ENCODE peak calls at places on chromosomes 11 and 22, in eight cellular contexts. Y, O, R, P, X, L, N and I are unnamed samples.

GRCh38 chr11:27233654-27234042 is 129.4 kb downstream of the CCDC34 start:
- DNase-seq in Y (no peak), O (no peak), R (no peak), P (no peak), X (no peak), L (no peak), N (no peak), I (peak)

GRCh38 chr22:49011769-49012598 is 815.7 kb downstream of the BRD1 start:
- DNase-seq in Y (no peak), O (no peak), R (no peak), P (no peak), X (no peak), L (no peak), N (no peak), I (peak)

GRCh38 chr22:19797631-19798319 is 37.2 kb downstream of the TBX1 start:
- DNase-seq in Y (no peak), O (no peak), R (no peak), P (no peak), X (no peak), L (no peak), N (peak), I (no peak)

GRCh38 chr11:64566042-64566914 is 24.7 kb upstream of the SLC22A12 start:
- DNase-seq in Y (peak), O (no peak), R (no peak), P (peak), X (peak), L (peak), N (no peak), I (peak)

GRCh38 chr22:36486619-36487384 is 5.4 kb upstream of the TXN2 start:
- DNase-seq in Y (peak), O (peak), R (peak), P (no peak), X (no peak), L (no peak), N (no peak), I (peak)

GRCh38 chr11:44916316-44916715 is 34.4 kb downstream of the TP53I11 start:
- DNase-seq in Y (no peak), O (no peak), R (no peak), P (no peak), X (no peak), L (no peak), N (no peak), I (no peak)

GRCh38 chr11:9459573-9460321 is 1.1 kb upstream of the ZNF143 start:
- DNase-seq in Y (peak), O (no peak), R (no peak), P (peak), X (no peak), L (peak), N (no peak), I (peak)

GRCh38 chr11:18479063-18479462 is 23.4 kb downstream of the LDHAL6A start:
- DNase-seq in Y (no peak), O (no peak), R (no peak), P (no peak), X (no peak), L (no peak), N (no peak), I (no peak)

GRCh38 chr11:77668760-77669159 is 31.2 kb upstream of the CLNS1A start:
- DNase-seq in Y (peak), O (no peak), R (no peak), P (no peak), X (no peak), L (no peak), N (no peak), I (no peak)

GRCh38 chr11:114563077-114563476 is 3.4 kb upstream of the NXPE1 start:
- DNase-seq in Y (peak), O (no peak), R (no peak), P (no peak), X (no peak), L (no peak), N (no peak), I (no peak)

GRCh38 chr22:47210686-47211085 is 448.2 kb downstream of the TBC1D22A start:
- DNase-seq in Y (no peak), O (no peak), R (no peak), P (no peak), X (no peak), L (no peak), N (no peak), I (no peak)

GRCh38 chr11:130247289-130247688 is 67.4 kb downstream of the ZBTB44 start:
- DNase-seq in Y (no peak), O (no peak), R (no peak), P (no peak), X (no peak), L (no peak), N (no peak), I (no peak)

GRCh38 chr11:65502852-65503603 is 4.2 kb downstream of the MALAT1 start:
- DNase-seq in Y (no peak), O (peak), R (peak), P (no peak), X (no peak), L (no peak), N (no peak), I (no peak)

GRCh38 chr11:77278595-77279506 is 22.6 kb downstream of the GDPD4 start:
- DNase-seq in Y (peak), O (no peak), R (no peak), P (no peak), X (no peak), L (no peak), N (no peak), I (no peak)

GRCh38 chr11:116605543-116605942 is 167.2 kb downstream of the BUD13 start:
- DNase-seq in Y (peak), O (no peak), R (no peak), P (no peak), X (peak), L (peak), N (no peak), I (peak)

GRCh38 chr11:119323532-119324033 is 6.7 kb upstream of the MCAM start:
- DNase-seq in Y (peak), O (peak), R (peak), P (no peak), X (peak), L (no peak), N (no peak), I (peak)

GRCh38 chr11:62850911-62851806 is 11.8 kb upstream of the WDR74 start:
- DNase-seq in Y (peak), O (no peak), R (no peak), P (no peak), X (no peak), L (no peak), N (no peak), I (no peak)

GRCh38 chr22:49331878-49332277 is 495.8 kb downstream of the BRD1 start:
- DNase-seq in Y (no peak), O (no peak), R (no peak), P (no peak), X (no peak), L (no peak), N (no peak), I (no peak)

GRCh38 chr11:109677876-109678275 is 255.9 kb downstream of the C11orf87 start:
- DNase-seq in Y (no peak), O (no peak), R (no peak), P (no peak), X (no peak), L (no peak), N (no peak), I (no peak)

GRCh38 chr22:21457023-21457787 is 10.0 kb upstream of the TMEM191C start:
- DNase-seq in Y (peak), O (no peak), R (no peak), P (peak), X (no peak), L (no peak), N (no peak), I (no peak)

GRCh38 chr11:66727282-66727882 is 1.6 kb downstream of the SPTBN2 start:
- DNase-seq in Y (peak), O (peak), R (peak), P (no peak), X (peak), L (no peak), N (peak), I (peak)

GRCh38 chr11:34620820-34621792 is at the start of gene EHF:
- DNase-seq in Y (peak), O (no peak), R (no peak), P (no peak), X (no peak), L (no peak), N (no peak), I (no peak)

GRCh38 chr11:64456509-64457320 is 97.8 kb downstream of the RPS6KA4 start:
- DNase-seq in Y (no peak), O (no peak), R (no peak), P (no peak), X (no peak), L (no peak), N (no peak), I (no peak)

GRCh38 chr22:19599626-19600243 is 75.5 kb upstream of the CLDN5 start:
- DNase-seq in Y (peak), O (no peak), R (no peak), P (no peak), X (peak), L (no peak), N (no peak), I (no peak)

GRCh38 chr11:63835156-63835540 is 3.8 kb upstream of the MARK2 start:
- DNase-seq in Y (no peak), O (no peak), R (no peak), P (no peak), X (no peak), L (no peak), N (no peak), I (no peak)

GRCh38 chr11:2927851-2928604 is 1.2 kb downstream of the PHLDA2 start:
- DNase-seq in Y (peak), O (no peak), R (no peak), P (no peak), X (peak), L (no peak), N (peak), I (no peak)

GRCh38 chr11:109770323-109770722 is 322.9 kb upstream of the ZC3H12C start:
- DNase-seq in Y (no peak), O (no peak), R (no peak), P (no peak), X (no peak), L (no peak), N (no peak), I (no peak)

GRCh38 chr11:36167729-36168128 is 121.5 kb downstream of the COMMD9 start:
- DNase-seq in Y (no peak), O (no peak), R (no peak), P (no peak), X (no peak), L (no peak), N (no peak), I (no peak)

GRCh38 chr11:75801362-75802021 is 13.5 kb upstream of the UVRAG start:
- DNase-seq in Y (no peak), O (no peak), R (no peak), P (no peak), X (no peak), L (no peak), N (no peak), I (no peak)

GRCh38 chr11:108906329-108906728 is 241.5 kb downstream of the DDX10 start:
- DNase-seq in Y (peak), O (no peak), R (no peak), P (no peak), X (no peak), L (no peak), N (no peak), I (no peak)

GRCh38 chr11:64863381-64864060 is 14.9 kb downstream of the EHD1 start:
- DNase-seq in Y (no peak), O (no peak), R (no peak), P (no peak), X (no peak), L (no peak), N (peak), I (peak)

GRCh38 chr22:44530106-44530505 is 32.1 kb upstream of the RTL6 start:
- DNase-seq in Y (no peak), O (no peak), R (no peak), P (no peak), X (no peak), L (no peak), N (no peak), I (no peak)

DNA sequence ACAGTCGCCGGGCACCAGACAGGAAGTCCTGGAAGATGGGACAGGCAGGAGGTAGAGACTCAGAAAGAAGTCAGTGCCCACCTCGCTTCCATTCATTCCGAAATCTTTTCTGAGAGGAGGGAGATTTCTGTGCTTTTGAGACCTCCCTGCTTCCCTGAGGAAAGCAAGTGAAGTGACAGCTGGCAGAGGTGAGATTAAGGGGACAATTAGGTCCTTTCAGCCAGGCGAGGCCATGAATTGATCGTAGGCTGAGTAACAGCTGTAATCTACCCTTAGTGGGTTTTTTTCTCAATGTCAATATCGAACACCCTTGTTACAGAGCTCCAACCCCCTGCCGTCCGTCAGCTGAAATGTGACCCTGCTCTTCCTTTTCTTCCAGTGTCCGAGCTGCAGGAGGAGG is 96.0 kb downstream of the PARVA start:
- DNase-seq in Y (no peak), O (no peak), R (no peak), P (no peak), X (no peak), L (no peak), N (no peak), I (peak)
- H3K27ac ChIP-seq in Y (no peak), O (no peak), R (no peak), P (no peak), X (no peak), L (peak), N (no peak), I (peak)

GRCh38 chr11:86812322-86812670 is 12.0 kb downstream of the PRSS23 start:
- DNase-seq in Y (no peak), O (no peak), R (no peak), P (no peak), X (no peak), L (no peak), N (no peak), I (no peak)

GRCh38 chr11:86814775-86815174 is 14.4 kb downstream of the PRSS23 start:
- DNase-seq in Y (peak), O (no peak), R (no peak), P (no peak), X (no peak), L (no peak), N (no peak), I (no peak)

GRCh38 chr11:86815726-86816125 is 15.4 kb downstream of the PRSS23 start:
- DNase-seq in Y (no peak), O (no peak), R (no peak), P (no peak), X (no peak), L (no peak), N (no peak), I (no peak)

GRCh38 chr11:86811637-86812321 is 11.4 kb downstream of the PRSS23 start:
- DNase-seq in Y (peak), O (no peak), R (no peak), P (peak), X (no peak), L (no peak), N (no peak), I (no peak)

DNA sequence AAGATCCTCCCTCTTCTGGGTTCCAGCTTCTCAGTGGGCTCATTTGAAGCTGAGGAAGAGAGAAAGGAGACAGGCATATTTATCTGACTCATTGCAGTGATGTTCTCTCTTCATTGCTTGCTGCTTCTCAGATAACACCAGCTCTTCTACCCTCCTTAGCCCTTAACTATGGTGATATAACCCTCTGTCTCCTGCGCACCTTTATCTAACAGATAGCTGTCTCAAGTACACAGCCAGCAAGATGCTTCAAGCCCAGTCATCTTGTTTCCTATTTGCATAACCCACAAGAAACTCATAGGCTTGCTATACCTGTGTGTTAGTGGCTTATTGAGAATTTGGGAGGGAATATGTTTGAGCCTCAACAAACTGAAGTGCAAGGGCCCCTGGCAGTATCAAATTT is 12.6 kb downstream of the PRSS23 start:
- DNase-seq in Y (no peak), O (no peak), R (no peak), P (no peak), X (no peak), L (no peak), N (no peak), I (no peak)
- H3K27ac ChIP-seq in Y (no peak), O (no peak), R (no peak), P (no peak), X (no peak), L (no peak), N (no peak), I (no peak)

GRCh38 chr11:335779-336665 is 15.4 kb upstream of the IFITM3 start:
- DNase-seq in Y (no peak), O (no peak), R (no peak), P (no peak), X (no peak), L (no peak), N (no peak), I (no peak)
- H3K27ac ChIP-seq in Y (no peak), O (no peak), R (no peak), P (no peak), X (peak), L (peak), N (peak), I (no peak)

GRCh38 chr22:30238136-30238535 is 8.4 kb downstream of the LIF start:
- DNase-seq in Y (no peak), O (no peak), R (no peak), P (no peak), X (no peak), L (no peak), N (no peak), I (no peak)
- H3K27ac ChIP-seq in Y (peak), O (no peak), R (no peak), P (peak), X (no peak), L (no peak), N (no peak), I (no peak)

GRCh38 chr11:94658386-94658785 is 91.2 kb downstream of the PIWIL4 start:
- DNase-seq in Y (no peak), O (no peak), R (no peak), P (no peak), X (no peak), L (no peak), N (no peak), I (no peak)
- H3K27ac ChIP-seq in Y (no peak), O (no peak), R (no peak), P (no peak), X (no peak), L (no peak), N (peak), I (no peak)

GRCh38 chr11:72781063-72781312 is 12.9 kb downstream of the STARD10 start:
- DNase-seq in Y (peak), O (no peak), R (no peak), P (no peak), X (no peak), L (no peak), N (no peak), I (no peak)
- H3K27ac ChIP-seq in Y (peak), O (peak), R (peak), P (no peak), X (no peak), L (no peak), N (no peak), I (no peak)

GRCh38 chr11:117814766-117815261 is 9.7 kb downstream of the FXYD2 start:
- DNase-seq in Y (no peak), O (peak), R (peak), P (no peak), X (no peak), L (no peak), N (peak), I (peak)
- H3K27ac ChIP-seq in Y (no peak), O (peak), R (peak), P (no peak), X (no peak), L (no peak), N (peak), I (peak)

DNA sequence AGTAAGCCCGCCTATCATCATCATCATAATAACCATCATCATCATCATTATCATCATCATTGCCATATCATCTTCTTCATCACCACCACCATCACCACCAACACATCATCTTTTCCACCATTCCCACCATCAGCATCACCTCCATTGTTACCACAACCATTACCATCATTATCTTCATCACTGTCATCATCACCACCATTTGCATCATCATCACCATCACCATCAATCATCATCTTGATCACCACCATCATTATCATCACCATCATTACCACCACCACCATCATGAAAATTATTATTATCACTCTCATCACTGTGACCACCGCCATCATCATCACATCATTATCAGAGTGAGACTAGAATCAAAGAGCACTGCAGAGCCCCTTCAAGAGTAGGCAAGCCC is 199.4 kb upstream of the SEZ6L start:
- DNase-seq in Y (no peak), O (no peak), R (no peak), P (no peak), X (no peak), L (no peak), N (no peak), I (no peak)
- H3K27ac ChIP-seq in Y (no peak), O (no peak), R (no peak), P (no peak), X (no peak), L (peak), N (peak), I (no peak)